ENCODE peak calls at places on chromosomes 7 and 10, in five cellular contexts. K is HT-29; P is naive thymus-derived CD4-positive, alpha-beta T cell; C is AG08396; X is anterior cingulate cortex. O is an unnamed sample.

GRCh38 chr7:111730476-111731300 is 168.4 kb upstream of the IMMP2L start:
- DNase-seq in X (no peak), P (no peak), K (peak), C (peak), O (no peak)

GRCh38 chr7:97006146-97006950 is 995 bp downstream of the DLX6 start:
- DNase-seq in X (no peak), K (no peak), C (peak), P (no peak), O (peak)

GRCh38 chr10:51469666-51470065 is 229.7 kb downstream of the CSTF2T start:
- DNase-seq in P (no peak), X (no peak), K (no peak), C (no peak), O (no peak)

GRCh38 chr7:101586078-101586941 is 42.8 kb downstream of the MYL10 start:
- DNase-seq in K (no peak), P (no peak), X (no peak), C (peak), O (no peak)

GRCh38 chr10:115945696-115946445 is 327.1 kb downstream of the GFRA1 start:
- DNase-seq in C (no peak), K (no peak), P (no peak), X (no peak), O (no peak)

GRCh38 chr7:125491137-125491536 is 561.5 kb upstream of the POT1 start:
- DNase-seq in X (no peak), P (no peak), K (no peak), C (no peak), O (no peak)

GRCh38 chr10:804191-804781 is 114.8 kb upstream of the DIP2C start:
- DNase-seq in K (no peak), X (no peak), C (no peak), P (no peak), O (no peak)

GRCh38 chr7:41125343-41125742 is 577.5 kb downstream of the INHBA start:
- DNase-seq in K (no peak), X (no peak), C (no peak), P (no peak), O (no peak)

GRCh38 chr10:13972609-13973008 is 358.1 kb downstream of the FRMD4A start:
- DNase-seq in K (no peak), P (no peak), X (no peak), C (no peak), O (no peak)

GRCh38 chr7:84729284-84729683 is 457.6 kb downstream of the SEMA3D start:
- DNase-seq in C (peak), X (no peak), P (no peak), K (no peak), O (no peak)

GRCh38 chr10:17005621-17006566 is 123.7 kb downstream of the CUBN start:
- DNase-seq in X (no peak), C (no peak), K (no peak), P (no peak), O (no peak)

O was measured in CD4-positive, alpha-beta memory T cell.